ENCODE peak calls at places on chromosome 4, in four cellular contexts. T is ascending aorta, Q is RWPE2, S is fibroblast of lung. P is an unnamed sample. For H3K4me1, the result is how much of the 10 kb centered on the place peaks cover.

GRCh38 chr4:38279650-38280322 is 319.6 kb downstream of the PTTG2 start:
- DNase-seq in T (no peak), S (peak), Q (no peak), P (no peak)

GRCh38 chr4:83535945-83536648 is at the start of gene GPAT3:
- DNase-seq in S (no peak), Q (peak), T (peak), P (peak)

GRCh38 chr4:150457802-150458201 is 124.1 kb upstream of the MAB21L2 start:
- DNase-seq in S (peak), Q (no peak), T (no peak), P (no peak)

GRCh38 chr4:76197001-76197743 is 16.5 kb downstream of the SCARB2 start:
- DNase-seq in Q (no peak), T (no peak), S (peak), P (no peak)

GRCh38 chr4:76752911-76753494 is 144.9 kb downstream of the SOWAHB start:
- DNase-seq in Q (peak), T (no peak), S (peak), P (no peak)

GRCh38 chr4:95360911-95361695 is 187.7 kb downstream of the UNC5C start:
- DNase-seq in Q (no peak), T (no peak), S (no peak), P (no peak)

GRCh38 chr4:85779165-85779564 is 304.2 kb downstream of the ARHGAP24 start:
- DNase-seq in S (peak), Q (no peak), T (no peak), P (no peak)

GRCh38 chr4:183995489-183996049 is 90.5 kb downstream of the STOX2 start:
- DNase-seq in T (no peak), Q (no peak), S (no peak), P (no peak)

GRCh38 chr4:137543650-137544049 is 11.4 kb upstream of the PCDH18 start:
- DNase-seq in T (no peak), Q (no peak), S (no peak), P (no peak)

GRCh38 chr4:150867148-150867547 is 147.9 kb downstream of the LRBA start:
- DNase-seq in Q (no peak), T (no peak), S (peak), P (peak)

GRCh38 chr4:177547985-177548384 is 105.7 kb upstream of the AGA start:
- DNase-seq in S (peak), Q (no peak), T (no peak), P (no peak)
- H3K4me3 ChIP-seq in S (no peak), Q (no peak), T (no peak), P (no peak)

DNA sequence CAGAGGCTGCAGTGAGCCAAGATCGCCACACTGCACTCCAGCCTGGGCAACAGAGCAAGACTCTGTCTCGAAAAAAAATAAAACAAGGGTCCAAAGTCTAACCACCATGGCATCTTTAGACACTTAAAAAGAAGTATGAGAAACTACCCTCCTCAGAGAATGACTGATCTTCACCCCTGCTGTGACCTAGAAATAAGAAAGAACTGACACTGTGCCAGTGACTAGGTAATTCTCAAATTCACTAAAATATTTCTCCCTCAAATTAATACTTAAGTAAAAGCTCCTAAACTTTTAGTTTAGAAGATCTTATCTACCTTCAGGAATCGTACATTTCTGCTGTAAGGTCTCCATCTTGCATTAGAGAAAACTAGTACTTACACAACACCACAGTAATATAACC is 80.3 kb downstream of the AFAP1 start:
- DNase-seq in Q (no peak), T (no peak), S (no peak), P (no peak)
- H3K4me1 ChIP-seq in Q (under half), T (under half), S (under half), P (under half)

DNA sequence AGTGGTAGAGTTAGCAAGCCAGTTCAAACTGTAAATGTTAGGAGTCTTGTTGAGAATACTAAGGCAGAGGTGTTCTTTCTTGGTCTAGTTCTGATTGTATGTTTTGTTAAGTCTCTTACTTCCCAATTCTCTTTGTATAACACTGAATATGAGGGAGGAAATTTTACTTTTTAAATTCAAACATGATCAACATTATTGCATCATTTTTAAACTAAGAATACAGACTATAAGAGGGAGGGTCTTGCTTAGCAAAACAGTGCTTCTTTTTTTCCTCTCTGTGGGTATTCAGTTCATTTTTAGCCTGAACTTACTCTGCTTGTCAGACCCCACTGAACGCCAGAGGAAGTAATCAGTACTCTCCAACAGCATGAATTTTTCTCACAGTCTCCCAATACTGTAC is 198.0 kb downstream of the GABRG1 start:
- DNase-seq in T (no peak), Q (no peak), S (no peak), P (no peak)
- H3K4me3 ChIP-seq in T (no peak), Q (no peak), S (no peak), P (no peak)

GRCh38 chr4:41366911-41367517 is 110.3 kb downstream of the UCHL1 start:
- DNase-seq in Q (no peak), S (no peak), T (no peak), P (no peak)
- H3K4me1 ChIP-seq in Q (under half), S (under half), T (half or more), P (under half)

DNA sequence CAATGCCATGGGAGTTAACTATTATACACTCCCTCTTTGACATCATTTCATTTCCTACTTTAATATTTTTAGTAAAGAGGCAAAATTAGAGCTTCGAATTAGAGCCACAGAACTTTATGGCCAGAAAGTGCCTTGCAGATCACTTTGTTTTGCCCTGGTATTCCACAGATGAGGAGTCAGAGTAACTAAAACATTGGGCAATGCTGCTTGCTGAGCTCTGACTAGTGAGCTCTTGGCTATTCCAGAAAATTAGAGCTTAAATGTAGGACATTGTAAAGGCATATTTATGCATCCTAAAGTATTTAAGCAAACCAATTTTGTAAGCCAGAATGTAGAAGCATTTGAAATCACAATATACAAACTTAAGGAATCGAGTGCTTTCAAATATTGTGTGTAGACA is 6.3 kb upstream of the ZNF827 start:
- DNase-seq in T (no peak), Q (no peak), S (no peak), P (no peak)
- H3K4me3 ChIP-seq in T (no peak), Q (no peak), S (no peak), P (no peak)

GRCh38 chr4:86918539-86919072 is 16.2 kb upstream of the AFF1 start:
- DNase-seq in Q (no peak), S (peak), T (no peak), P (no peak)
- H3K4me1 ChIP-seq in Q (under half), S (under half), T (under half), P (under half)

DNA sequence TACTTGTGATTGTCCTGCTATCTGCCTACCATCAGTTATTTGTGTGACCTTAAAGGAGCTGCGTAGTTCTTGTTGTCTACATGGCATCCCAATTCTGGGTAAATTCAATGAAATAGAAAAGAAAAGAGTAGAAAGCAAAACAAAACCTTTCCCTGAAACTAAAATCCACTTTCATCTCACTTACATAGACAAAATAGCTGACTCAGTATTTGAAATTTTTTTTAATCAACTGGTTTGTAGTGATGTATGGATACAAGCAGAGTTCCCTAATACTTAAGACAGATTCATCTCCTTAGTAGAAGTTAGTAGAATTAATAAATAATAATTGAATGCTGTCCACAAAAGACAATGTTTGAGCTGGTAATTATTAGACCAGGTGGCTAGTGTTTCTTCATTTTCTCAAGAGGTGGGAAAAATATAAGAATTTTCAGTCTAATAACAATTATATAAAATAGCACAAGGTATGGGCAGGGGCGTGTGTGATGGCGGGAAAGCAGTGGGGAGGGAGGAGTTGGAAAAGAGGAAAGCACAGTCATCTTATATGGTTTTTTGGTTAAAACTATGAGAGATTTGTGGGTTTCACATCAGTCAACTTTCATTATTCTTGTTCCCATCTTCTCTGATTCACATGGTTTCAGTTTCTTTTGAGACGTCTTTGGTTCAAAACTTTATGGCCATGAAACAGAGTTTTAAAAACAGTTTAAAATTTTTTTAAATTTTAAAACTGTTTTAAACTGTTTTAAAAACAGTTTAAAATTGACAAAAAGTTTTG is 275.2 kb downstream of the SPRY1 start:
- DNase-seq in S (peak), T (no peak), Q (no peak), P (no peak)
- H3K4me3 ChIP-seq in S (no peak), T (no peak), Q (no peak), P (no peak)